ENCODE peak calls at places on chromosomes 13 and 19, in four cellular contexts. C is AG04450; S is naive thymus-derived CD4-positive, alpha-beta T cell; R is thyroid gland. H is an unnamed sample.

GRCh38 chr19:11483176-11484111 is 2.6 kb upstream of the ELAVL3 start:
- DNase-seq in S (no peak), R (no peak), C (no peak), H (no peak)

GRCh38 chr19:47321582-47321981 is 10.4 kb upstream of the C5AR2 start:
- DNase-seq in R (no peak), S (no peak), C (no peak), H (no peak)

GRCh38 chr13:99281811-99282263 is 23.7 kb upstream of the GPR18 start:
- DNase-seq in C (no peak), R (peak), S (no peak), H (no peak)

GRCh38 chr13:99313473-99313872 is 6.3 kb upstream of the GPR183 start:
- DNase-seq in C (no peak), S (no peak), R (peak), H (no peak)

GRCh38 chr19:3868770-3869456 is at the start of gene ZFR2:
- DNase-seq in R (no peak), C (no peak), S (no peak), H (no peak)

GRCh38 chr13:75792526-75793187 is 156.5 kb downstream of the LMO7 start:
- DNase-seq in C (peak), R (no peak), S (no peak), H (no peak)

GRCh38 chr19:17073869-17074627 is 1.2 kb downstream of the HAUS8 start:
- DNase-seq in C (no peak), S (no peak), R (no peak), H (no peak)

GRCh38 chr19:46350029-46350757 is 3.3 kb downstream of the PPP5C start:
- DNase-seq in S (no peak), C (no peak), R (peak), H (no peak)

GRCh38 chr13:31824705-31825512 is 85.6 kb downstream of the RXFP2 start:
- DNase-seq in C (no peak), S (no peak), R (no peak), H (peak)

GRCh38 chr13:60620611-60621395 is 223.8 kb downstream of the TDRD3 start:
- DNase-seq in R (no peak), C (no peak), S (no peak), H (no peak)

GRCh38 chr19:18306209-18306902 is 16.5 kb downstream of the LSM4 start:
- DNase-seq in S (no peak), C (no peak), R (no peak), H (no peak)

GRCh38 chr13:84446972-84447700 is 564.9 kb upstream of the SLITRK1 start:
- DNase-seq in S (no peak), R (no peak), C (no peak), H (no peak)

GRCh38 chr19:43934055-43934984 is 762 bp downstream of the ZNF45 start:
- DNase-seq in C (no peak), R (no peak), S (no peak), H (no peak)

GRCh38 chr13:30422056-30422914 is at the start of gene UBE2L5:
- DNase-seq in C (peak), R (peak), S (peak), H (peak)

GRCh38 chr19:41478171-41478570 is 35.2 kb downstream of the ERICH4 start:
- DNase-seq in R (no peak), C (no peak), S (no peak), H (no peak)

GRCh38 chr13:101018720-101019119 is 344.1 kb upstream of the TMTC4 start:
- DNase-seq in C (peak), S (no peak), R (no peak), H (no peak)

GRCh38 chr13:45615501-45616101 is at the start of gene ERICH6B:
- DNase-seq in C (no peak), S (no peak), R (peak), H (peak)

GRCh38 chr13:113976711-113977684 is 3.1 kb upstream of the C13orf46 start:
- DNase-seq in S (no peak), R (no peak), C (peak), H (no peak)

GRCh38 chr13:52141299-52141698 is 12.4 kb upstream of the NEK5 start:
- DNase-seq in R (no peak), S (no peak), C (no peak), H (no peak)

GRCh38 chr13:106348032-106348431 is 187.4 kb downstream of the EFNB2 start:
- DNase-seq in C (no peak), R (no peak), S (no peak), H (no peak)

GRCh38 chr13:29849731-29850212 is 645 bp downstream of the UBL3 start:
- DNase-seq in S (no peak), C (no peak), R (peak), H (peak)

GRCh38 chr19:46963093-46963734 is 56.4 kb upstream of the NPAS1 start:
- DNase-seq in C (peak), S (no peak), R (no peak), H (no peak)

GRCh38 chr13:45398862-45399261 is 19.3 kb downstream of the SLC25A30 start:
- DNase-seq in R (no peak), C (no peak), S (no peak), H (no peak)

GRCh38 chr19:19133985-19134384 is 4.3 kb downstream of the TMEM161A start:
- DNase-seq in R (no peak), S (no peak), C (no peak), H (no peak)

GRCh38 chr13:100573121-100573520 is 15.5 kb downstream of the GGACT start:
- DNase-seq in S (peak), C (peak), R (peak), H (no peak)

GRCh38 chr13:105573134-105573533 is 962.3 kb downstream of the EFNB2 start:
- DNase-seq in C (no peak), R (no peak), S (no peak), H (no peak)

GRCh38 chr19:45250216-45250831 is 747 bp upstream of the MARK4 start:
- DNase-seq in S (no peak), C (no peak), R (no peak), H (no peak)

GRCh38 chr13:107266657-107267056 is 698.7 kb upstream of the ARGLU1 start:
- DNase-seq in S (no peak), C (no peak), R (no peak), H (no peak)

GRCh38 chr19:49506575-49507105 is 5.8 kb upstream of the FCGRT start:
- DNase-seq in R (peak), S (peak), C (no peak), H (no peak)

GRCh38 chr13:59452189-59452588 is 711.5 kb downstream of the DIAPH3 start:
- DNase-seq in C (no peak), R (no peak), S (no peak), H (no peak)

GRCh38 chr13:112444416-112445399 is 68.6 kb downstream of the SPACA7 start:
- DNase-seq in R (no peak), S (no peak), C (no peak), H (no peak)

GRCh38 chr19:5036733-5037681 is 68.1 kb downstream of the KDM4B start:
- DNase-seq in S (no peak), C (no peak), R (no peak), H (no peak)

GRCh38 chr19:36401475-36401874 is 17.0 kb downstream of the ZFP82 start:
- DNase-seq in R (no peak), C (no peak), S (no peak), H (no peak)
- H3K27ac ChIP-seq in R (no peak), C (no peak), S (no peak), H (no peak)

DNA sequence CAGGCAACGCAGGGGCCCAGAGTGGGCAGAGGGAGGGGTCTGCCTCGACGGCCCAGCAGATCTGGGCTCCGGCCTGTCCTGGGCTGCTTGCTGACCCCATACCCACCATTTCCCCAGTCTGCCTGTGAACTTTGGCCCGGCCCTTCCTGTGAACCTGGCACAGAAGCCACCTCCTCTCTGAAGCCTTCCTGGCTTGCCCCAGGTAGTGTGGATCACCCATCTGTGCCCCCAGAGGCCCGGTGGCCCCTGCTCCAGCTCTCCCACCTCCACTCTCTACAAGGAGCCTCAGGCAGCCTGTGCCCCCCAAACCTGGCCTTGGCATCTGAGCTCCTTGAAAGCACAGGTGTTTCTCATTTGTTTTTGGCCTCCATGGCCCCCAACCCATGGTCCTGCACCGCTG is 15.7 kb downstream of the PLEKHF1 start:
- DNase-seq in S (no peak), R (no peak), C (no peak), H (no peak)
- H3K27ac ChIP-seq in S (peak), R (no peak), C (no peak), H (peak)

DNA sequence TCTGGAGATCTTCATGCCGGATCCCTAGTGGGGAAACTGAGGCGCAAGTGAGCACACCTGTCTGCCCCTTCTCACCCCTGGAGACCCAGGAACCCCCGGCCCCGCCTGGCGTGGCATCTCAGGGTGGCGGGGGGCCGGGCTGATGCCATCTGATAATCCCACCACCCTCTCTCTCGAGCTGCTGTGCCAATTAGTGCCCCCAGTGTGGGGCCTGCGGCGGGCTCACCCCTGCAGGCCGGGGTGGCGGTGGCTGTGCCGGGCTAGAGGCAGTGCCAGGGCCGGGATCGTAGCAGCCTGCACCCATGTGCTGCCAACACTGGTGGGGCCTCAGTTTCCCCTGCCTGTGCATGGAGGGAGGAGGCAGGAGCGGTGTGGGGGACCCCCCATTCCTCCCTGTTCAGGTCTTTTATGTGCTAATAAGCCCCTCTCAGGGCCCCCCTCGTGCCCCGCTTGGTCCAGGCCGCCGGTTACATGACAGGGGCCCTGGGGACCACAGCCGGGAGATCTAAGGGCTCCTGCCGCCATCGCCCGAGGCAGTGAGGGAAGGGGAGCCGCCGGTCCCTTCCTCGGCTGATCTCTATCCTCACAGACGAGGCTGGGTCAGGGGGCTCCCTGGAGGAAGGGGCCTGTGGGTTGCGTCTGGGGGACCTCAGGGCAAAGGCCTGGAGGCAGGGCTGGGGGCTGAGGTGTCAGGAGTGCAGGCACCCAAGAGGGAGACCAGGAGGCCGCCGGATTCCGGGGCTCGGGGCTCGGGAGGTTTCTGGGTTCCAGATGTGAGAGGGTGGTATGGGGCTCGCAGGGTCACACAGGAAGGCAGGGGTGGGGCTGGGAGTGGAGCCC is 8.3 kb downstream of the EFNA2 start:
- DNase-seq in C (no peak), R (no peak), S (no peak), H (no peak)
- H3K27ac ChIP-seq in C (no peak), R (no peak), S (no peak), H (no peak)

DNA sequence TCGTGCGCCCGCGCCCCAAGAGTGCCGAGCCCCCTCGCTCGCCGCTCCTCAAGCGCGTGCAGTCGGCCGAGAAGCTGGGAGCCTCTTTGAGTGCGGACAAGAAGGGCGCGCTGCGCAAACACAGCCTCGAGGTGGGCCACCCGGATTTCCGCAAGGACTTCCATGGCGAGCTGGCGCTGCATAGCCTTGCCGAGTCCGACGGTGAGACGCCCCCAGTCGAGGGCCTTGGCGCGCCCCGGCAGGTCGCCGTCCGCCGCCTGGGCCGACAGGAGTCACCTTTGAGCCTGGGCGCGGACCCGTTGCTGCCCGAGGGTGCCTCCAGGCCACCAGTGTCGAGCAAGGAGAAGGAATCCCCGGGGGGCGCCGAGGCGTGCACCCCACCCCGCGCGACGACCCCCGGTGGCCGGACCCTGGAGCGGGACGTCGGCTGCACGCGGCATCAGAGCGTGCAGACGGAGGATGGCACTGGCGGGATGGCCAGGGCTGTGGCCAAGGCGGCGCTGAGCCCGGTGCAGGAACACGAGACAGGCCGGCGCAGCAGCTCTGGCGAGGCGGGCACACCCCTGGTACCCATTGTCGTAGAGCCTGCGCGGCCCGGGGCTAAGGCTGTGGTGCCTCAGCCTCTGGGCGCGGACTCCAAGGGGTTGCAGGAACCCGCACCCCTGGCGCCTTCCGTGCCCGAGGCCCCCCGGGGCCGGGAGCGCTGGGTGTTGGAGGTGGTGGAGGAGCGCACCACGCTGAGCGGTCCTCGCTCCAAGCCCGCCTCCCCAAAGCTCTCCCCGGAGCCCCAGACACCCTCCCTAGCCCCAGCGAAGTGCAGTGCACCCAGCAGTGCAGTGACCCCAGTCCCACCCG is 7.1 kb downstream of the DNASE2 start:
- DNase-seq in S (no peak), R (no peak), C (no peak), H (no peak)
- H3K27ac ChIP-seq in S (no peak), R (no peak), C (no peak), H (no peak)

H was measured in caudate nucleus.